ENCODE peak calls at places on chromosomes 4 and X, in four cellular contexts. O is cardiac muscle cell, V is endothelial cell of umbilical vein, S is tibial nerve. D is an unnamed sample. For H3K4me1, the result is how much of the 10 kb centered on the place peaks cover.

GRCh38 chrX:84475101-84475500 is 27.2 kb downstream of the HDX start:
- DNase-seq in V (no peak), O (no peak), S (no peak), D (no peak)

GRCh38 chr4:122873752-122874151 is 47.1 kb downstream of the FGF2 start:
- DNase-seq in S (no peak), O (peak), V (peak), D (no peak)

GRCh38 chrX:123835661-123836371 is 24.0 kb upstream of the XIAP start:
- DNase-seq in S (no peak), O (peak), V (peak), D (peak)

GRCh38 chr4:145034727-145035211 is 63.2 kb downstream of the ANAPC10 start:
- DNase-seq in S (no peak), V (no peak), O (peak), D (no peak)

GRCh38 chr4:158930573-158930972 is 161.7 kb downstream of the FNIP2 start:
- DNase-seq in V (no peak), O (no peak), S (no peak), D (no peak)

GRCh38 chr4:143514432-143514831 is 930 bp downstream of the SMARCA5 start:
- DNase-seq in O (peak), V (peak), S (peak), D (peak)

GRCh38 chr4:94690851-94691254 is 66.9 kb upstream of the BMPR1B start:
- DNase-seq in S (no peak), V (no peak), O (no peak), D (no peak)

GRCh38 chrX:17831255-17831654 is 29.8 kb downstream of the RAI2 start:
- DNase-seq in S (no peak), O (no peak), V (no peak), D (no peak)

GRCh38 chr4:185741795-185742194 is 70.2 kb downstream of the SORBS2 start:
- DNase-seq in O (no peak), S (no peak), V (no peak), D (no peak)

GRCh38 chr4:39908284-39908683 is 69.4 kb downstream of the PDS5A start:
- DNase-seq in O (no peak), V (no peak), S (no peak), D (no peak)

GRCh38 chr4:81180916-81181315 is 34.1 kb downstream of the PRKG2 start:
- DNase-seq in O (peak), S (no peak), V (no peak), D (no peak)
- H3K4me1 ChIP-seq in O (under half), S (under half), V (under half), D (under half)

DNA sequence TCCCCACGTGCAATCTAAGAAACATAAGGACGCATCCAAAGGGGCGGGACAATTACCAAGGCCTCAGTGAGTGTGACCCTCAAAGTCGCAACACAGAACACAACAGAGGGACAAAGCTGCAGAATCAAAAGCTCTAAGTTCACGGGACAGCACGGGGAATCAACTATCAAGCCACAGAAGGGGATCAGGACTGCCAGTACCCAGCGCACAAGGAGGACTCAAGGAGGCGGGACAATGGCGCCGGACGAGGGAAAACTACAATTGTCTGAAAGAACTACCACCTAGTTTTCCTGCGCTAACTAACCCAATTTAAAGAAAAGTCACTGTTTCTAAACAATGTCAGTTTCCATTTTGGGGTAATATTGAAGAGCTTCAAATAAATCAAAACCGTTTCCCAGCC is 1.3 kb downstream of the FAM53A start:
- DNase-seq in O (no peak), V (no peak), S (no peak), D (no peak)
- H3K27ac ChIP-seq in O (no peak), V (no peak), S (no peak), D (peak)

GRCh38 chrX:118352566-118352965 is 6.7 kb downstream of the WDR44 start:
- DNase-seq in S (no peak), O (no peak), V (no peak), D (no peak)

GRCh38 chrX:118348186-118348810 is 2.4 kb downstream of the WDR44 start:
- DNase-seq in O (no peak), V (no peak), S (no peak), D (no peak)

GRCh38 chrX:118349188-118349587 is 3.3 kb downstream of the WDR44 start:
- DNase-seq in O (no peak), V (no peak), S (no peak), D (no peak)

GRCh38 chrX:118350715-118351114 is 4.8 kb downstream of the WDR44 start:
- DNase-seq in O (no peak), S (no peak), V (no peak), D (no peak)

DNA sequence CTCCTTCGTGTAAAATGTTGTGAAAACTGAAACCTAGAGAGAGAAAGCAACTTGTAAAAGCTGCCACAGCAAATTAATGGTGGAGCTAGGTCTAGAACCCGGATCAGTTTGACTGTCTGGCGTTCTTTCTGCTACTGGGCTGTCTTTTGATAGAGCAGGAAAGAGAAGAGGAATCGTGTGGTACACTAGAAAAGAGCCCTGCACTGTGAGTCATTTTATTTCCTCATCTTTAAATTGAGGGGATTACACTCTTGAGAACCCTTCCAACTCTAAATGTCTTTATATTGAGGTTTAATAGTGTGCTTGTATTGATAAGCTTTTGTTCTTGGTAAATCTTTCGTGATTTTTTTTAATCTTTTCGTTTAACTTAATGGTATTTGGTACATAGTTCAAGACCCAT is 4.3 kb downstream of the WDR44 start:
- DNase-seq in S (no peak), V (peak), O (peak), D (no peak)
- H3K4me1 ChIP-seq in S (under half), V (under half), O (under half), D (under half)

DNA sequence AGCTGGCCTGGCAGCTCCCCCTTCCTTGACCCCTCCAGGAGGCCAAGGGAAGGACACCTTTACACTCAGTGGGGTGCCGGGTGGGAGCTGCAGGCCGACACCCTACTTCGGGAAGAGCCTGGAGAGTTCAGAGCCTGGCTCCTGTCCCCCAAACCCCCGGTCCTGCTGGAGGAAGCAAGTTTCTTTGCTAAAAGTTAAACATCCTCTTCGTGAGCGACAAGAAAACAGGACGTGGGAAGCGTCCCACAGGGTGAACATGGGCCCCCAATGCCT is 2.3 kb upstream of the FTSJ1 start:
- DNase-seq in O (no peak), V (no peak), S (no peak), D (no peak)
- H3K27ac ChIP-seq in O (no peak), V (no peak), S (no peak), D (no peak)

GRCh38 chrX:133947022-133947421 is 38.4 kb downstream of the GPC3 start:
- DNase-seq in S (no peak), O (no peak), V (no peak), D (no peak)
- H3K4me1 ChIP-seq in S (under half), O (under half), V (under half), D (under half)

GRCh38 chr4:138696771-138697170 is 318.8 kb upstream of the NOCT start:
- DNase-seq in V (no peak), S (no peak), O (no peak), D (no peak)

GRCh38 chr4:138706206-138706605 is 309.4 kb upstream of the NOCT start:
- DNase-seq in S (no peak), O (no peak), V (no peak), D (no peak)

GRCh38 chr4:138697771-138698170 is 317.8 kb upstream of the NOCT start:
- DNase-seq in O (peak), S (no peak), V (no peak), D (no peak)

GRCh38 chr4:138707746-138708145 is 307.8 kb upstream of the NOCT start:
- DNase-seq in S (no peak), O (no peak), V (no peak), D (no peak)

GRCh38 chr4:138702471-138702870 is 313.1 kb upstream of the NOCT start:
- DNase-seq in S (no peak), O (no peak), V (no peak), D (no peak)
- H3K27ac ChIP-seq in S (no peak), O (no peak), V (no peak), D (no peak)

GRCh38 chr4:142126890-142127497 is 490.6 kb downstream of the IL15 start:
- DNase-seq in O (peak), S (peak), V (peak), D (peak)

GRCh38 chr4:142128529-142128928 is 492.1 kb downstream of the IL15 start:
- DNase-seq in O (peak), V (peak), S (no peak), D (no peak)

GRCh38 chr4:142129473-142129872 is 493.1 kb downstream of the IL15 start:
- DNase-seq in O (no peak), V (peak), S (no peak), D (no peak)

GRCh38 chr4:142129931-142130330 is 493.5 kb downstream of the IL15 start:
- DNase-seq in S (no peak), V (no peak), O (no peak), D (no peak)

GRCh38 chr4:142130636-142131035 is 494.3 kb downstream of the IL15 start:
- DNase-seq in S (no peak), V (peak), O (no peak), D (peak)
- H3K4me1 ChIP-seq in S (under half), V (under half), O (under half), D (under half)

GRCh38 chr4:123936615-123937014 is 540.0 kb downstream of the SPRY1 start:
- DNase-seq in O (peak), S (no peak), V (peak), D (no peak)

GRCh38 chr4:123940604-123941003 is 544.0 kb downstream of the SPRY1 start:
- DNase-seq in V (no peak), S (no peak), O (no peak), D (no peak)

GRCh38 chr4:123941306-123941705 is 544.7 kb downstream of the SPRY1 start:
- DNase-seq in V (no peak), O (peak), S (no peak), D (no peak)

GRCh38 chr4:123939621-123940020 is 543.0 kb downstream of the SPRY1 start:
- DNase-seq in S (no peak), V (peak), O (peak), D (no peak)

GRCh38 chr4:123937612-123938011 is 541.0 kb downstream of the SPRY1 start:
- DNase-seq in O (peak), V (no peak), S (no peak), D (no peak)
- H3K27ac ChIP-seq in O (no peak), V (no peak), S (no peak), D (no peak)

GRCh38 chr4:179417357-179417756 is 1975.1 kb upstream of the AGA start:
- DNase-seq in V (no peak), O (no peak), S (no peak), D (no peak)
- H3K4me1 ChIP-seq in V (under half), O (under half), S (under half), D (under half)

DNA sequence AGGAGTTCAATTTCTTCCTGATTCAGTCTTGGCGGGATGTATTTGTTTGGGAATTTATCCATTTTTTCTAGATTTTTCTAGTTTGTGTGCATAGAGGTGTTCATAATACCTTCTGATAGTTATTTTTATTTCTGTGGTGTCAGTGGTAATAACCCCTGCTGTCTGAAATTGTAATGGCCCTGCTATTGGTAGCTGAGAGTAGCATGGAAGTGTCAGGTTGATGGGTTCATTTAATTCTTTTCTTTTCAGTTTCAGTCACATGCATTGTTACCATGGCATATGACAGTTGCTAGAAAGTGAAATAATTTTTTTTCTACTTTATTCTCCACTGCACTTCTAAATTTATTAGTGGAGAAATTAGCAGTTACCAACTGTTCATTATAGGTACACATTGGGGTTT is 20.7 kb downstream of the AR start:
- DNase-seq in O (no peak), V (no peak), S (no peak), D (no peak)
- H3K27ac ChIP-seq in O (no peak), V (no peak), S (no peak), D (no peak)

D was measured in small intestine.